ENCODE peak calls at places on chromosomes 6 and 20, in eight cellular contexts. P is GM23248; Z is WERI-Rb-1; V is heart right ventricle; I is body of pancreas; C is psoas muscle; A is spleen; T is CD8-positive, alpha-beta T cell. F is an unnamed sample.

GRCh38 chr6:110875548-110876169 is 1.1 kb downstream of the AMD1 start:
- DNase-seq in P (peak), Z (peak), V (peak), I (peak), C (peak), A (peak), T (peak), F (no peak)

GRCh38 chr6:161318456-161318855 is 44.6 kb upstream of the AGPAT4 start:
- DNase-seq in P (no peak), Z (no peak), V (no peak), I (no peak), C (no peak), A (no peak), T (no peak), F (no peak)

GRCh38 chr6:14665827-14666724 is 548.5 kb downstream of the CD83 start:
- DNase-seq in P (peak), Z (no peak), V (no peak), I (no peak), C (peak), A (no peak), T (no peak), F (peak)

GRCh38 chr6:72595812-72596211 is 26.1 kb upstream of the KCNQ5 start:
- DNase-seq in P (no peak), Z (no peak), V (no peak), I (no peak), C (no peak), A (no peak), T (no peak), F (no peak)

GRCh38 chr20:44526129-44526528 is 4.3 kb upstream of the SERINC3 start:
- DNase-seq in P (peak), Z (no peak), V (no peak), I (no peak), C (no peak), A (no peak), T (no peak), F (no peak)

GRCh38 chr20:38139156-38139912 is 25.7 kb downstream of the TGM2 start:
- DNase-seq in P (no peak), Z (no peak), V (no peak), I (no peak), C (no peak), A (peak), T (no peak), F (no peak)

GRCh38 chr6:36033935-36034334 is 6.3 kb downstream of the MAPK14 start:
- DNase-seq in P (peak), Z (no peak), V (no peak), I (no peak), C (no peak), A (no peak), T (no peak), F (no peak)

GRCh38 chr6:69427882-69428281 is 368.9 kb downstream of the LMBRD1 start:
- DNase-seq in P (no peak), Z (no peak), V (no peak), I (no peak), C (no peak), A (no peak), T (no peak), F (no peak)

GRCh38 chr6:42230320-42231034 is 12.8 kb upstream of the MRPS10 start:
- DNase-seq in P (peak), Z (no peak), V (no peak), I (no peak), C (no peak), A (no peak), T (no peak), F (no peak)

GRCh38 chr6:44226368-44227137 is 3.2 kb downstream of the SLC29A1 start:
- DNase-seq in P (no peak), Z (no peak), V (peak), I (no peak), C (no peak), A (no peak), T (no peak), F (no peak)

GRCh38 chr20:41587956-41588355 is 30.2 kb downstream of the CHD6 start:
- DNase-seq in P (peak), Z (no peak), V (no peak), I (no peak), C (no peak), A (no peak), T (no peak), F (no peak)

GRCh38 chr6:43943781-43944250 is 173.8 kb downstream of the VEGFA start:
- DNase-seq in P (no peak), Z (peak), V (no peak), I (peak), C (no peak), A (no peak), T (no peak), F (no peak)

GRCh38 chr6:5422321-5422915 is 161.1 kb downstream of the FARS2 start:
- DNase-seq in P (peak), Z (peak), V (no peak), I (peak), C (no peak), A (no peak), T (no peak), F (no peak)

GRCh38 chr6:84774174-84775158 is 10.1 kb upstream of the TBX18 start:
- DNase-seq in P (peak), Z (peak), V (peak), I (peak), C (peak), A (peak), T (no peak), F (no peak)

GRCh38 chr20:14925286-14925685 is 587.9 kb upstream of the FLRT3 start:
- DNase-seq in P (peak), Z (no peak), V (no peak), I (no peak), C (no peak), A (no peak), T (no peak), F (no peak)

GRCh38 chr6:69349776-69350175 is 447.0 kb downstream of the LMBRD1 start:
- DNase-seq in P (no peak), Z (no peak), V (peak), I (no peak), C (peak), A (no peak), T (no peak), F (no peak)

GRCh38 chr20:53844259-53844658 is 226.1 kb downstream of the BCAS1 start:
- DNase-seq in P (no peak), Z (no peak), V (no peak), I (no peak), C (no peak), A (no peak), T (no peak), F (no peak)

GRCh38 chr6:142886431-142887170 is 58.4 kb downstream of the HIVEP2 start:
- DNase-seq in P (peak), Z (no peak), V (no peak), I (no peak), C (no peak), A (no peak), T (no peak), F (no peak)

GRCh38 chr20:6162239-6162638 is 39.4 kb upstream of the FERMT1 start:
- DNase-seq in P (peak), Z (no peak), V (peak), I (no peak), C (peak), A (no peak), T (no peak), F (no peak)

GRCh38 chr6:106858653-106859092 is 115.9 kb downstream of the CD24 start:
- DNase-seq in P (peak), Z (no peak), V (no peak), I (peak), C (no peak), A (no peak), T (no peak), F (peak)

GRCh38 chr6:68597642-68598041 is 37.4 kb upstream of the ADGRB3 start:
- DNase-seq in P (no peak), Z (no peak), V (no peak), I (no peak), C (no peak), A (no peak), T (no peak), F (no peak)

GRCh38 chr6:169539176-169539897 is 162.5 kb downstream of the WDR27 start:
- DNase-seq in P (peak), Z (no peak), V (no peak), I (no peak), C (no peak), A (no peak), T (no peak), F (no peak)
- H3K27ac ChIP-seq in P (no peak), Z (no peak), V (no peak), I (no peak), C (no peak), A (no peak), T (no peak), F (no peak)

GRCh38 chr6:6588064-6588923 is at the start of gene LY86:
- DNase-seq in P (no peak), Z (no peak), V (no peak), I (no peak), C (no peak), A (peak), T (no peak), F (no peak)
- H3K27ac ChIP-seq in P (no peak), Z (no peak), V (peak), I (no peak), C (no peak), A (no peak), T (peak), F (no peak)

GRCh38 chr6:139567095-139567494 is 192.6 kb upstream of the CITED2 start:
- DNase-seq in P (no peak), Z (no peak), V (no peak), I (no peak), C (no peak), A (no peak), T (no peak), F (no peak)

GRCh38 chr6:139569561-139569960 is 195.1 kb upstream of the CITED2 start:
- DNase-seq in P (peak), Z (no peak), V (no peak), I (no peak), C (no peak), A (no peak), T (no peak), F (no peak)

GRCh38 chr6:139570166-139570565 is 195.7 kb upstream of the CITED2 start:
- DNase-seq in P (no peak), Z (no peak), V (no peak), I (no peak), C (no peak), A (no peak), T (no peak), F (no peak)

GRCh38 chr6:139568157-139568955 is 193.9 kb upstream of the CITED2 start:
- DNase-seq in P (peak), Z (no peak), V (no peak), I (no peak), C (no peak), A (no peak), T (no peak), F (no peak)

DNA sequence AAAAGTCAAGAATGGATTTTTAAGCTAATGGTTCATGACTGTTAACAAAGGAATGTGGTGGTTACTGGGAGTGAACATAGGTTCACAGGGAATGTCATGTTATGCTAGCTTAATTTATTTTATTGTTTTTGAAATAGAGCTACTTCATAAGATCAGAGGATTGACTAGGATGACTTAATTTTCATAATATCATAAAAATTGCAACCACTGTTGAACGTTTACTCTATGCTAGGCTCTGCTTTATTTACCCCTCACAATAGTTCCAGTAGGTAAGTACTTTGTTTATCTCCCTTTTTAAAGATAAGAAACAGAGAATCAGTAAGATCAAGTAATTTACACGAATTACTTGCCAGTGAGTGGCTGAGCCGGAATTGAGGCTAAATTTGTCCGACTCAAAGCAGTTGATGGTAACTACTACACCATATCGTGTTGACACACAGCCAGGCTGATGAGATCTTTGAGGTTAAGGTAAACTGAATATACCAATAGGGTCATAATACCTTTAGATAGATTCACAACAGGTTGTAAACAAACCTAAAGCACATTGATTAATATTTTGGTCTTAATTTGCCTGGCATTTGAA is 194.6 kb upstream of the CITED2 start:
- DNase-seq in P (peak), Z (no peak), V (no peak), I (no peak), C (no peak), A (no peak), T (no peak), F (peak)
- H3K27ac ChIP-seq in P (peak), Z (no peak), V (no peak), I (no peak), C (no peak), A (no peak), T (no peak), F (peak)

GRCh38 chr6:155212616-155213380 is 51.0 kb upstream of the CLDN20 start:
- DNase-seq in P (no peak), Z (no peak), V (no peak), I (no peak), C (no peak), A (no peak), T (no peak), F (no peak)

GRCh38 chr6:155216312-155217028 is 47.3 kb upstream of the CLDN20 start:
- DNase-seq in P (no peak), Z (no peak), V (no peak), I (no peak), C (no peak), A (no peak), T (no peak), F (no peak)

GRCh38 chr6:155212106-155212505 is 51.7 kb upstream of the CLDN20 start:
- DNase-seq in P (no peak), Z (no peak), V (no peak), I (no peak), C (no peak), A (no peak), T (no peak), F (no peak)

GRCh38 chr6:155215906-155216305 is 47.9 kb upstream of the CLDN20 start:
- DNase-seq in P (no peak), Z (no peak), V (no peak), I (no peak), C (no peak), A (no peak), T (no peak), F (no peak)

DNA sequence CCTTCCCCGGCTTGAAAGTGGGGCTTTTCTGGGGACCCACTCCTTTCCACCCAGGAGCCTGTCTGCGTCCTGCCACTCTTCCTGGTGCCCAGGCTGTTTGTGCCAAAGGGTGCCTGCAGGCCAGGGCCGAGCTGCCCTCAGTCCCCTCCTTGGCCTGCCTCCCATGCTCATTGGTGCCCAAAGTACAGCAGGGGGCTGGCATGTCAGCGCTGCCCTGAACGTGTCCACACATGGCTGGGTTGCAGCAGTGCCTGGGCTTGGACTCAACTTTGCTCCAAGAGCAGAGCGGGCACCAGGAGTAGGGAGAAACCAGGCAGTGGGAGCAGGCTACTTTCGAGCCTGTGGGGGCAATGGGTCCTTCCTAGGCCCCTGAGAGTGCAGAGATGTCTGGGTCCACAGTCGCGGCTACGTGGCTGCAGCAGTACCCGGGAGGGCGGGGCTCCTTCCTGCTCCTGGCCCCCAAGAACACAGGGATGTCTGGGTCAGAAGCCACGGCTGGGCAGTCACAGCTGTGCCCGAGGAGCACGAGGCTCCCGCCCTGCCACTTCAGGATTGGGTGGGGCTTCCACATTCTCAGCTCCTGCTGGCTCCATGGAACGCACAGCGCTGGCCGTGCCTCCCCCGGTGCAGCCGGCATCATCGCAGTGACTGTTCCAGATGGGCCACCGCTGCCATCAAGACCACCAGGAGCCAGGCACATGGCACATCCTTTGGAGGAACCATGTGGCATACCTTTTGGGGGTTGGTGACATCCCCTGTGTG is 50.0 kb upstream of the CLDN20 start:
- DNase-seq in P (no peak), Z (no peak), V (no peak), I (no peak), C (no peak), A (no peak), T (no peak), F (no peak)
- H3K27ac ChIP-seq in P (no peak), Z (no peak), V (no peak), I (no peak), C (no peak), A (no peak), T (no peak), F (peak)

DNA sequence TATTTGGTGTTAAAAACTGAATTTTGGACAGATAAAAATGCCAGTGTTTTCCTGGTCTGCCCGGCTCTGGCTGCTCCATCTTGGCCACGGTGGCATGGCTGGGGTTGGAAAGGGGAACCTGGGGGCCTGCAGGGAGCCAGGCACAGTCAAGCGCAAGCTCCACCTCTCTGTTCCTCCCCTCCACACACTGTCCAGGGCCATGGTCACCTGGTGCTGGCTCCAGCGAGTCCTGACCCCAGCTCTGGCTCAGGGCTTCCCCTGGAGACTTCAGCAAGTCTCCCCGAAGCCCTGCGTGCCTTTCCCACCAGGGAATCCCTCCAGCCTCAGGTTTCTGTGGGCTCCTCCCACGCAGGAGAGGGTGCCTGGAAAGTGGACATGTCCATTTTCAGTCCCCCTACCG is 298.5 kb downstream of the QKI start:
- DNase-seq in P (no peak), Z (no peak), V (no peak), I (no peak), C (no peak), A (no peak), T (no peak), F (no peak)
- H3K27ac ChIP-seq in P (no peak), Z (no peak), V (peak), I (no peak), C (peak), A (no peak), T (no peak), F (no peak)

GRCh38 chr6:33592280-33592594 is 12.2 kb upstream of the BAK1 start:
- DNase-seq in P (no peak), Z (no peak), V (no peak), I (no peak), C (no peak), A (no peak), T (no peak), F (no peak)

GRCh38 chr6:33589366-33589722 is 9.3 kb upstream of the BAK1 start:
- DNase-seq in P (no peak), Z (no peak), V (no peak), I (no peak), C (no peak), A (no peak), T (no peak), F (no peak)

GRCh38 chr6:33589723-33590530 is 9.9 kb upstream of the BAK1 start:
- DNase-seq in P (peak), Z (peak), V (no peak), I (peak), C (peak), A (no peak), T (no peak), F (peak)

GRCh38 chr6:33591633-33592032 is 11.6 kb upstream of the BAK1 start:
- DNase-seq in P (no peak), Z (no peak), V (no peak), I (no peak), C (no peak), A (no peak), T (no peak), F (no peak)

DNA sequence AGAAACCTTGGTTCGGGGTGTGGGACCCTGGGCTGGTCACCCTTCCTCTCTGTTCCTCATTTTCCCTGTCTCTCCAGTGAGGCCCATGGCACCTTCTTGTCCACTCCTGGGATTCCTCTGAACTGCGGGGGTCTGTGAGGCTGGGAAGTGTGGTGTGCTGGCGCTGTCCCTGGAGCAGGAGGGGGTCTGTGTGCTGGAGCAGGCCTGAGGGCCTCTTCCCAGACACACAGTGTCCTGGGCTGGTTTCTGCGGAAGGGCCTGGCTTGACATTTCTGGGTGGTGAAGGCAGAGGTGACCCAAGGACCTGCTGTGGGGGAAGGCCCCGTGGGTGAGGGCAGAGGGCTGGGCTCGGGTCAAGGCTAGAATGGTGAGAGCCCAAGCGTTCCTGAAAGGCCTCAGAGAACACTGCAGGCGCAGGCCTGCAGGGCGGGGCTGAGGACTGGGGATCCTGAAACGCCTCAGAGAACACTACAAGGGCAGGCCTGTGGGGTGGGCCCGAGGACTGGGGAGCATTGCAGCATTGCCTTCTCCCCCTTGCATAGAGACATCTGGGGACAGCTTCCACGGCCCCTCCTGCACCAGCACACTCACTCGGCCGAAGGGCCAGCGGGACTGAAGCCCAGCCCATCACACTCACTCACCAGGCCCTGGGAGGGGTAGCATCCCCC is 10.6 kb upstream of the BAK1 start:
- DNase-seq in P (peak), Z (peak), V (no peak), I (no peak), C (no peak), A (no peak), T (no peak), F (no peak)
- H3K27ac ChIP-seq in P (peak), Z (peak), V (peak), I (peak), C (peak), A (peak), T (no peak), F (peak)

GRCh38 chr6:135323202-135323668 is 142.1 kb downstream of the MYB start:
- DNase-seq in P (no peak), Z (no peak), V (no peak), I (no peak), C (no peak), A (no peak), T (no peak), F (no peak)
- H3K27ac ChIP-seq in P (no peak), Z (no peak), V (no peak), I (no peak), C (no peak), A (no peak), T (no peak), F (no peak)

GRCh38 chr20:50395258-50395729 is 114.9 kb upstream of the PTPN1 start:
- DNase-seq in P (peak), Z (no peak), V (peak), I (peak), C (peak), A (peak), T (no peak), F (no peak)

GRCh38 chr20:50395914-50396488 is 114.2 kb upstream of the PTPN1 start:
- DNase-seq in P (no peak), Z (no peak), V (no peak), I (no peak), C (no peak), A (no peak), T (no peak), F (no peak)

GRCh38 chr20:50393242-50393641 is 116.9 kb upstream of the PTPN1 start:
- DNase-seq in P (no peak), Z (no peak), V (no peak), I (no peak), C (no peak), A (no peak), T (no peak), F (no peak)

GRCh38 chr20:50393990-50394561 is 116.1 kb upstream of the PTPN1 start:
- DNase-seq in P (no peak), Z (no peak), V (no peak), I (no peak), C (no peak), A (no peak), T (no peak), F (no peak)

DNA sequence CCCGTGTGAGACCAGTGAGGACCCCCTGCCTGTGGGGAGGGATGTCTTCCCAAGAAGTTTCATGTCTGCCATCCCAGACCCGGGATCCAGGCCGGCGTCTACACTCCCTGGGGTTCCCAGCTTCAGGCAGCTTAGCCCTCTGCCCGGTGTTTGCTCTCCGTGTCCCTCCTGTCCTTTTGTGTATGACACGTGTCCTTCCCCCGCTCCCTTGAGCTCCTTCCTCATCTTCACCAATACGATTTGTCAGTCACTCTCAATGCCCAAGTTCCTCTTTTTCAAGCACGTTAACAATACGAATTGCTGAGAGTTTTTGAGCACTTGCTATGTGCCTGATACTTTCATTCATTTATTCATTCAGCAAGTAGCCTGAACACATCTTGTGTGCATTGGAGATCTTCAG is 115.6 kb upstream of the PTPN1 start:
- DNase-seq in P (no peak), Z (no peak), V (no peak), I (no peak), C (no peak), A (peak), T (no peak), F (no peak)
- H3K27ac ChIP-seq in P (no peak), Z (no peak), V (peak), I (no peak), C (peak), A (no peak), T (no peak), F (no peak)

F was measured in epithelial cell of prostate.